ENCODE peak calls at places on chromosomes 11 and 22, in five cellular contexts. D is endothelial cell, X is NCI-H2081, P is GM10248, M is naive B cell. L is an unnamed sample.

GRCh38 chr11:95571861-95572260 is 217.7 kb downstream of the FAM76B start:
- DNase-seq in D (no peak), X (no peak), P (no peak), M (no peak), L (no peak)

GRCh38 chr11:65802841-65803240 is 16.0 kb downstream of the OVOL1 start:
- DNase-seq in D (no peak), X (no peak), P (peak; percentile 84), M (no peak), L (no peak)

GRCh38 chr22:36395061-36395849 is 7.5 kb upstream of the MYH9 start:
- DNase-seq in D (no peak), X (no peak), P (no peak), M (no peak), L (no peak)

GRCh38 chr11:58796333-58797049 is 48.0 kb downstream of the GLYATL2 start:
- DNase-seq in D (no peak), X (no peak), P (no peak), M (no peak), L (no peak)

GRCh38 chr11:47433991-47434786 is 8.0 kb upstream of the PSMC3 start:
- DNase-seq in D (no peak), X (no peak), P (no peak), M (no peak), L (no peak)

GRCh38 chr11:8365542-8365941 is 101.9 kb upstream of the LMO1 start:
- DNase-seq in D (no peak), X (no peak), P (no peak), M (no peak), L (no peak)

GRCh38 chr11:44863231-44863630 is 87.5 kb downstream of the TP53I11 start:
- DNase-seq in D (no peak), X (no peak), P (no peak), M (no peak), L (no peak)

GRCh38 chr11:454801-455565 is 4.9 kb downstream of the PTDSS2 start:
- DNase-seq in D (no peak), X (no peak), P (no peak), M (no peak), L (no peak)

GRCh38 chr22:25095869-25096268 is 103.8 kb upstream of the CRYBB3 start:
- DNase-seq in D (no peak), X (no peak), P (no peak), M (no peak), L (no peak)

GRCh38 chr11:132032555-132032954 is 662.1 kb downstream of the NTM start:
- DNase-seq in D (no peak), X (no peak), P (no peak), M (no peak), L (no peak)

GRCh38 chr11:121249039-121249663 is 43.4 kb upstream of the SC5D start:
- DNase-seq in D (no peak), X (peak; percentile 9), P (peak; percentile 66), M (peak; percentile 30), L (peak; percentile 14)

GRCh38 chr11:12914401-12914912 is 94.7 kb upstream of the RASSF10 start:
- DNase-seq in D (peak; percentile 78), X (no peak), P (peak; percentile 37), M (no peak), L (no peak)

GRCh38 chr22:23276656-23277582 is 96.6 kb downstream of the BCR start:
- DNase-seq in D (no peak), X (no peak), P (no peak), M (peak; percentile 85), L (no peak)

GRCh38 chr22:49948958-49949913 is 11.3 kb upstream of the PIM3 start:
- DNase-seq in D (no peak), X (no peak), P (no peak), M (no peak), L (no peak)

L was measured in kidney epithelial cell.